ENCODE peak calls at places on chromosomes 16 and 17, in four cellular contexts. One of them, this sample, is unnamed.

GRCh38 chr16:361872-362701 is 8.3 kb downstream of the MRPL28 start:
- DNase-seq in HL-60: no peak
- DNase-seq in GM12878: no peak
- DNase-seq in K562: peak; percentile 78
- DNase-seq in this sample: peak; percentile 96

GRCh38 chr17:35588196-35588920 is 1.2 kb downstream of the AP2B1 start:
- DNase-seq in HL-60: peak; percentile 25
- DNase-seq in GM12878: no peak
- DNase-seq in K562: peak; percentile 73
- DNase-seq in this sample: no peak

GRCh38 chr17:35376245-35376644 is 2.8 kb upstream of the SLFN11 start:
- DNase-seq in HL-60: no peak
- DNase-seq in GM12878: no peak
- DNase-seq in K562: no peak
- DNase-seq in this sample: no peak

GRCh38 chr17:67016039-67016762 is 28.2 kb upstream of the CACNG1 start:
- DNase-seq in HL-60: no peak
- DNase-seq in GM12878: no peak
- DNase-seq in K562: peak; percentile 34
- DNase-seq in this sample: no peak

GRCh38 chr16:19297454-19297853 is 11.9 kb downstream of the CLEC19A start:
- DNase-seq in HL-60: no peak
- DNase-seq in GM12878: no peak
- DNase-seq in K562: no peak
- DNase-seq in this sample: no peak

GRCh38 chr16:29011112-29011511 is 26.3 kb downstream of the LAT start:
- DNase-seq in HL-60: no peak
- DNase-seq in GM12878: no peak
- DNase-seq in K562: peak; percentile 47
- DNase-seq in this sample: no peak

GRCh38 chr17:7560172-7561027 is 1.3 kb upstream of the SENP3 start:
- DNase-seq in HL-60: no peak
- DNase-seq in GM12878: no peak
- DNase-seq in K562: peak; percentile 75
- DNase-seq in this sample: peak; percentile 61

GRCh38 chr17:74334393-74335039 is 8.5 kb downstream of the KIF19 start:
- DNase-seq in HL-60: no peak
- DNase-seq in GM12878: no peak
- DNase-seq in K562: no peak
- DNase-seq in this sample: no peak

GRCh38 chr17:63445065-63445464 is 1.0 kb downstream of the CYB561 start:
- DNase-seq in HL-60: no peak
- DNase-seq in GM12878: no peak
- DNase-seq in K562: no peak
- DNase-seq in this sample: no peak

GRCh38 chr17:49469831-49470568 is 25.1 kb upstream of the NGFR start:
- DNase-seq in HL-60: no peak
- DNase-seq in GM12878: no peak
- DNase-seq in K562: no peak
- DNase-seq in this sample: no peak

GRCh38 chr16:81693047-81693446 is 86.0 kb upstream of the PLCG2 start:
- DNase-seq in HL-60: no peak
- DNase-seq in GM12878: no peak
- DNase-seq in K562: no peak
- DNase-seq in this sample: no peak

GRCh38 chr16:54931757-54932660 is 1.3 kb downstream of the IRX5 start:
- DNase-seq in HL-60: no peak
- DNase-seq in GM12878: no peak
- DNase-seq in K562: no peak
- DNase-seq in this sample: no peak

GRCh38 chr17:16100737-16101400 is 101.2 kb downstream of the TTC19 start:
- DNase-seq in HL-60: no peak
- DNase-seq in GM12878: no peak
- DNase-seq in K562: no peak
- DNase-seq in this sample: no peak

GRCh38 chr16:74107795-74108610 is 188.6 kb upstream of the PSMD7 start:
- DNase-seq in HL-60: no peak
- DNase-seq in GM12878: peak; percentile 16
- DNase-seq in K562: peak; percentile 70
- DNase-seq in this sample: peak; percentile 11

GRCh38 chr16:67459066-67459857 is 21.7 kb downstream of the ATP6V0D1 start:
- DNase-seq in HL-60: no peak
- DNase-seq in GM12878: no peak
- DNase-seq in K562: no peak
- DNase-seq in this sample: no peak

GRCh38 chr17:45043268-45043681 is 8.2 kb downstream of the DCAKD start:
- DNase-seq in HL-60: no peak
- DNase-seq in GM12878: no peak
- DNase-seq in K562: no peak
- DNase-seq in this sample: no peak
- TF ChIP-seq POLR2AphosphoS5 in HL-60: no peak
- TF ChIP-seq POLR2AphosphoS5 in GM12878: no peak
- TF ChIP-seq POLR2AphosphoS5 in K562: no peak
- TF ChIP-seq POLR2AphosphoS5 in this sample: no peak

GRCh38 chr17:80024206-80024972 is 11.3 kb downstream of the TBC1D16 start:
- DNase-seq in HL-60: no peak
- DNase-seq in GM12878: no peak
- DNase-seq in K562: no peak
- DNase-seq in this sample: no peak

GRCh38 chr17:80025796-80026195 is 9.9 kb downstream of the TBC1D16 start:
- DNase-seq in HL-60: no peak
- DNase-seq in GM12878: no peak
- DNase-seq in K562: no peak
- DNase-seq in this sample: no peak

GRCh38 chr17:80021600-80021999 is 14.1 kb downstream of the TBC1D16 start:
- DNase-seq in HL-60: no peak
- DNase-seq in GM12878: no peak
- DNase-seq in K562: no peak
- DNase-seq in this sample: no peak

GRCh38 chr17:80025140-80025539 is 10.5 kb downstream of the TBC1D16 start:
- DNase-seq in HL-60: no peak
- DNase-seq in GM12878: no peak
- DNase-seq in K562: no peak
- DNase-seq in this sample: no peak

DNA sequence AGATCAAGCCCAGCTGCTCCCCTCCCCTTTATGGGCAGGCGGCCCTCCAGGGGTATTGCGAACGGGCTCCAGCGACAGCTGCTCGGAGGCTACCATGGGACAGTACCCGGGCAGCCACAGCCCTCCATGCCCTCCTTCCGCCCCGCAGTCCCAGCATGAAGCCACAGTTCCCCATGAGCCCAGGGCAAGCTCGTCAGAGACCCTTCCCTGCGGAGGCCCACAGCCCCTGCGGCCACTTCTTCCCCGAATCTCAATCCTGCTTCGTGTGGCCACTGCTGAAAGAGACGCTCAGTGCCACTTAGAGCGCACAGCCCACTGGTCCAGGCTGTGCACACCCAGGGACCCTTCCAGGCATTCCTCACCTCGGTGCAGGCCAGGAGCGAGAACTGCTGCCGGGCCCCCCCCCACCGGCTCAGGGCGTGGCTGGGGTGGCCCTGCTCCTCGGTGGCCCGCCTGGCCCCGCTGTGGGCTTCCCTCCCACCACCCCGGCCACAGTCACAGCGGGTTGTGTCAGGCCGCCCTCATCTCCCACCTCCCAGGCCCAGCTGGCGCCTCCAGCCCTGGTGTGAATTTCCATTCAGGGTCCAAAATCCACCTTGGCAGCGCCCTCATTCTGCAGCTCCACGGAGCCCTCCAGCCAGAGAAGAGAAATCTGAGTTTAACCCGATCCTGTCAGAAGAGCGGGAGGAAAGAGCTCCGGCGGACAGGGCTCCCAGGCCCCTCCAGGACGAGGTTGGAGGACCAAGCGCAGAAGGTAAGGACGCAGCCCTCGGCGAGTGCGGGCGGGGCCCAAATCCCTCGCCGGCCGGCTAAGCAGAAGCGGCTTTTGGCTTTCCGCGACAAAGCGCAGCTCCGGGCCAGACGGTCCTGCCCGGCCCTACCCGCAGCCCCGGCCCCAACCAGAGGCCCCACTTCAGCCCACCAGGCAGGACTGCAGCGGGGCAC is 12.1 kb downstream of the TBC1D16 start:
- DNase-seq in HL-60: no peak
- DNase-seq in GM12878: no peak
- DNase-seq in K562: peak; percentile 15
- DNase-seq in this sample: no peak
- TF ChIP-seq SPI1 in HL-60: no peak
- TF ChIP-seq SPI1 in GM12878: no peak
- TF ChIP-seq SPI1 in K562: no peak
- TF ChIP-seq SPI1 in this sample: no peak

GRCh38 chr17:42779942-42780815 is at the start of gene WNK4:
- DNase-seq in HL-60: no peak
- DNase-seq in GM12878: no peak
- DNase-seq in K562: peak; percentile 98
- DNase-seq in this sample: no peak
- TF ChIP-seq POLR2AphosphoS5 in HL-60: peak; percentile 18
- TF ChIP-seq POLR2AphosphoS5 in GM12878: no peak
- TF ChIP-seq POLR2AphosphoS5 in K562: peak; percentile 92
- TF ChIP-seq POLR2AphosphoS5 in this sample: peak; percentile 12

DNA sequence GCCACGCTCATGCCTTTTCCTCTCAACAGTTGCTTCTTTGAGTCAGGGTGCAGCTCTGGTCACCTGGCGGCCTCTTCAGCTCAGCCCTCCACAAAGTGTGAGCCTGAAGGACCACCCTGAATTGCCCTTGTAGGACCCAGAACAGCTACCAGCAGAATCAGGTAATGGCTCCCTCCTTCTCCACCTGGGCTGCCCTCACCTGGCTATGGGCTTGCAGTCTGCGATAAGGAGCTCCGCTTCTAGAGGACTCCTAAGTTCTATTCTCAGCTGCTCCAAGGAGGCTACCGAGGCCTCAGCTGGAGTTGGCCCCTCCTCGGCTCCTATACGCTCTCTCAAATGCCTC is 13.4 kb downstream of the SMIM5 start:
- DNase-seq in HL-60: no peak
- DNase-seq in GM12878: no peak
- DNase-seq in K562: no peak
- DNase-seq in this sample: no peak
- TF ChIP-seq SPI1 in HL-60: no peak
- TF ChIP-seq SPI1 in GM12878: no peak
- TF ChIP-seq SPI1 in K562: no peak
- TF ChIP-seq SPI1 in this sample: no peak

GRCh38 chr17:17580662-17581470 is 10.6 kb downstream of the PEMT start:
- DNase-seq in HL-60: no peak
- DNase-seq in GM12878: no peak
- DNase-seq in K562: no peak
- DNase-seq in this sample: no peak
- TF ChIP-seq POLR2AphosphoS5 in HL-60: no peak
- TF ChIP-seq POLR2AphosphoS5 in GM12878: no peak
- TF ChIP-seq POLR2AphosphoS5 in K562: no peak
- TF ChIP-seq POLR2AphosphoS5 in this sample: no peak

GRCh38 chr17:8862213-8863056 is 5.0 kb downstream of the PIK3R6 start:
- DNase-seq in HL-60: no peak
- DNase-seq in GM12878: no peak
- DNase-seq in K562: no peak
- DNase-seq in this sample: no peak
- TF ChIP-seq SPI1 in HL-60: no peak
- TF ChIP-seq SPI1 in GM12878: no peak
- TF ChIP-seq SPI1 in K562: no peak
- TF ChIP-seq SPI1 in this sample: no peak

GRCh38 chr16:24609740-24610420 is 70.5 kb downstream of the RBBP6 start:
- DNase-seq in HL-60: no peak
- DNase-seq in GM12878: no peak
- DNase-seq in K562: peak; percentile 35
- DNase-seq in this sample: peak; percentile 15
- TF ChIP-seq POLR2AphosphoS5 in HL-60: no peak
- TF ChIP-seq POLR2AphosphoS5 in GM12878: no peak
- TF ChIP-seq POLR2AphosphoS5 in K562: no peak
- TF ChIP-seq POLR2AphosphoS5 in this sample: no peak

DNA sequence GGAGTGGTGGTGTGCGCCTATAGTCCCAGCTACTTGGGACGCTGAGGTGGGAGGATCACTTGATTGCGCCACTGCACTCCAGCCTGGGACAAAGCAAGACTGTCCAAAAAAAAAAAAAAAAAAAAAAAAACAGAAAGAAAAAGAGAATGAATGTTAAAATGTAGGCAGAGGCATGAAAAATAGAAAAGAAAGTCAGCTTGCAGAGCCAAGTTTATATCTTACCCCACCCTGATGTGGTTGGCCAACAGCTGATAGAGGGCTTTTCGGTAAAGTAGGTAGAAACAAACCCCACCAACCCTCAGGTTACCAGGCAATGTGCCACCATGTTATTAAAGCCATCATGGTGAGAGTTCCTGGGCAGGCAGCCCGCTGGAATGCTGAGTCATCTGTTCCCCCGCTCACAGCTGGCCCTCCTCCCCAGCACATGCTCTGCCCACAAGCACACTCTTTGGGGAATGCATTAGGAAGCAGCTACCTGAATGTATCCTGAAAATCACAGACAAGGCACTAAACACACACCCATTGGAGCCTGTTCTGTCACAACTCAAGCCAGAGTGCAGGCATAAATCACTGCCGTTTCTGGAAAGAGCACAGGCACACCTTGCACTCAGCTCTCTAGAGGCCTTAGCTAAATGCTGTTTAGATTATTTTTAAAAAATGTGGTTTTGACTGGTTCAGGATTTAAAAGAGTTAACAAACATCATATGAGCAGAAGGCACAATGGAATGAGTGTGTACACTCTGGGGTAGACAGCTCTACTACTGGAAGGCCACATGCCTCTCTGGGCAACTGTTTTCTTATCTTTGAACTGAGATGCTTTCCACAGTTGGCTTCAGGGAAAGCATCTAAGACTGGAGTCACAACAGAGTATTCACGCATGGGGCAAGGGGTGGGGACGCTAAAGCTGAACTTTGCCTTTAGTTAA is 128.5 kb downstream of the PARN start:
- DNase-seq in HL-60: no peak
- DNase-seq in GM12878: peak; percentile 50
- DNase-seq in K562: peak; percentile 81
- DNase-seq in this sample: no peak
- TF ChIP-seq SPI1 in HL-60: no peak
- TF ChIP-seq SPI1 in GM12878: no peak
- TF ChIP-seq SPI1 in K562: no peak
- TF ChIP-seq SPI1 in this sample: no peak

GRCh38 chr17:81844327-81844851 is 9.5 kb upstream of the PPP1R27 start:
- DNase-seq in HL-60: peak; percentile 63
- DNase-seq in GM12878: no peak
- DNase-seq in K562: no peak
- DNase-seq in this sample: no peak
- TF ChIP-seq POLR2AphosphoS5 in HL-60: peak; percentile 19
- TF ChIP-seq POLR2AphosphoS5 in GM12878: no peak
- TF ChIP-seq POLR2AphosphoS5 in K562: no peak
- TF ChIP-seq POLR2AphosphoS5 in this sample: peak; percentile 40

This sample was measured in GM12891.